ENCODE peak calls at places on chromosome 14, in six cellular contexts. V is chondrocyte; W is kidney tubule cell; E is activated CD4-positive, alpha-beta T cell treated with anti-CD3 and anti-CD28 coated beads, Interleukin-2, amount 10 ng/mL, durations not matched to agents 7 days and 5 days; I is HT1080; F is neural crest cell. R is an unnamed sample.

GRCh38 chr14:31360919-31361662 is 59.3 kb downstream of the HEATR5A start:
- DNase-seq in V (no peak), W (peak), E (no peak), I (peak), F (no peak), R (peak)

GRCh38 chr14:55430024-55430690 is 10.3 kb downstream of the TBPL2 start:
- DNase-seq in V (no peak), W (peak), E (peak), I (peak), F (no peak), R (peak)

GRCh38 chr14:103294091-103294490 is 39.9 kb upstream of the EIF5 start:
- DNase-seq in V (no peak), W (no peak), E (no peak), I (no peak), F (no peak), R (no peak)

GRCh38 chr14:77271113-77271710 is at the start of gene NGB:
- DNase-seq in V (peak), W (no peak), E (no peak), I (no peak), F (no peak), R (no peak)

GRCh38 chr14:54683882-54684794 is 117.2 kb downstream of the SAMD4A start:
- DNase-seq in V (no peak), W (peak), E (no peak), I (peak), F (no peak), R (peak)

GRCh38 chr14:68782091-68782981 is 10.5 kb downstream of the ZFP36L1 start:
- DNase-seq in V (no peak), W (no peak), E (peak), I (no peak), F (no peak), R (no peak)

GRCh38 chr14:75823334-75823733 is 158.5 kb downstream of the TGFB3 start:
- DNase-seq in V (no peak), W (no peak), E (no peak), I (no peak), F (no peak), R (peak)

GRCh38 chr14:69055973-69056372 is 76.9 kb upstream of the ACTN1 start:
- DNase-seq in V (no peak), W (no peak), E (no peak), I (no peak), F (no peak), R (no peak)

GRCh38 chr14:89399594-89400068 is 17.4 kb downstream of the FOXN3 start:
- DNase-seq in V (no peak), W (peak), E (no peak), I (peak), F (peak), R (peak)

GRCh38 chr14:75294649-75295033 is 16.0 kb downstream of the FOS start:
- DNase-seq in V (no peak), W (no peak), E (no peak), I (no peak), F (no peak), R (no peak)

GRCh38 chr14:39230416-39230815 is 3.3 kb upstream of the MIA2 start:
- DNase-seq in V (no peak), W (no peak), E (no peak), I (peak), F (no peak), R (no peak)

GRCh38 chr14:80946187-80946586 is 4.6 kb upstream of the CEP128 start:
- DNase-seq in V (no peak), W (peak), E (no peak), I (peak), F (no peak), R (no peak)

GRCh38 chr14:63308723-63309317 is 9.9 kb downstream of the GPHB5 start:
- DNase-seq in V (no peak), W (peak), E (no peak), I (no peak), F (no peak), R (peak)

GRCh38 chr14:49526101-49526500 is 60.1 kb downstream of the RPS29 start:
- DNase-seq in V (no peak), W (no peak), E (no peak), I (no peak), F (no peak), R (no peak)

GRCh38 chr14:74126315-74126714 is 41.6 kb downstream of the LIN52 start:
- DNase-seq in V (no peak), W (no peak), E (no peak), I (no peak), F (no peak), R (no peak)

GRCh38 chr14:95562892-95563685 is 28.2 kb downstream of the GLRX5 start:
- DNase-seq in V (no peak), W (peak), E (no peak), I (peak), F (no peak), R (peak)

GRCh38 chr14:100440207-100440631 is 117.1 kb downstream of the SLC25A47 start:
- DNase-seq in V (no peak), W (peak), E (peak), I (peak), F (peak), R (peak)

GRCh38 chr14:93970967-93971634 is 5.3 kb downstream of the ASB2 start:
- DNase-seq in V (no peak), W (peak), E (peak), I (no peak), F (no peak), R (peak)

GRCh38 chr14:98173291-98173690 is 1098.7 kb downstream of the BCL11B start:
- DNase-seq in V (no peak), W (no peak), E (peak), I (no peak), F (no peak), R (no peak)

GRCh38 chr14:104294983-104295680 is 156.7 kb downstream of the KIF26A start:
- DNase-seq in V (peak), W (no peak), E (no peak), I (no peak), F (no peak), R (no peak)